ENCODE peak calls at places on chromosomes 6 and 20, in six cellular contexts. G is ELR, K is neural crest cell, W is M059J, P is NCI-H1105 treated with DMSO at 0.1 percent for 48 hours, D is HFF-Myc. S is an unnamed sample.

GRCh38 chr6:28349892-28350737 is at the start of gene ZKSCAN3:
- DNase-seq in G (peak; percentile 87), K (peak; percentile 67), W (peak; percentile 89), P (peak; percentile 89), D (peak; percentile 29), S (peak; percentile 84)

GRCh38 chr6:107563694-107564093 is 73.8 kb downstream of the SOBP start:
- DNase-seq in G (no peak), K (no peak), W (no peak), P (no peak), D (no peak), S (no peak)

GRCh38 chr20:44208770-44209169 is 1.8 kb downstream of the OSER1 start:
- DNase-seq in G (peak; percentile 66), K (no peak), W (peak; percentile 39), P (no peak), D (no peak), S (no peak)

GRCh38 chr20:57968111-57968510 is 258.3 kb upstream of the PMEPA1 start:
- DNase-seq in G (no peak), K (no peak), W (peak; percentile 73), P (no peak), D (no peak), S (no peak)

GRCh38 chr20:1877604-1878195 is 17.5 kb upstream of the SIRPA start:
- DNase-seq in G (no peak), K (no peak), W (no peak), P (no peak), D (no peak), S (no peak)

GRCh38 chr6:129131282-129131681 is 248.3 kb downstream of the LAMA2 start:
- DNase-seq in G (no peak), K (no peak), W (no peak), P (no peak), D (no peak), S (no peak)

GRCh38 chr6:108795814-108796213 is 52.4 kb upstream of the ARMC2 start:
- DNase-seq in G (no peak), K (no peak), W (no peak), P (no peak), D (no peak), S (no peak)

GRCh38 chr6:151847064-151847463 is 39.6 kb downstream of the ESR1 start:
- DNase-seq in G (peak; percentile 41), K (peak; percentile 10), W (peak; percentile 46), P (no peak), D (peak; percentile 32), S (no peak)

GRCh38 chr20:50645253-50646068 is 45.9 kb downstream of the RIPOR3 start:
- DNase-seq in G (peak; percentile 100), K (no peak), W (peak; percentile 100), P (no peak), D (peak; percentile 95), S (no peak)

GRCh38 chr6:31634969-31635575 is 14.6 kb downstream of the PRRC2A start:
- DNase-seq in G (no peak), K (no peak), W (no peak), P (no peak), D (no peak), S (no peak)

GRCh38 chr20:44601801-44602204 is 19.4 kb downstream of the PKIG start:
- DNase-seq in G (no peak), K (no peak), W (peak; percentile 61), P (no peak), D (no peak), S (no peak)

GRCh38 chr6:8743146-8743745 is 307.9 kb upstream of the SLC35B3 start:
- DNase-seq in G (peak; percentile 13), K (no peak), W (peak; percentile 51), P (no peak), D (no peak), S (no peak)

GRCh38 chr20:3659492-3660261 is 3.5 kb downstream of the GFRA4 start:
- DNase-seq in G (no peak), K (no peak), W (no peak), P (no peak), D (no peak), S (no peak)

GRCh38 chr20:16821211-16822089 is 73.3 kb downstream of the OTOR start:
- DNase-seq in G (peak; percentile 49), K (peak; percentile 14), W (peak; percentile 41), P (peak; percentile 42), D (peak; percentile 20), S (peak; percentile 72)

GRCh38 chr6:32947552-32948465 is 5.1 kb downstream of the HLA-DMA start:
- DNase-seq in G (peak; percentile 68), K (no peak), W (peak; percentile 81), P (peak; percentile 38), D (no peak), S (peak; percentile 30)

GRCh38 chr6:37714836-37715425 is 17.2 kb upstream of the MDGA1 start:
- DNase-seq in G (no peak), K (no peak), W (no peak), P (no peak), D (no peak), S (no peak)

GRCh38 chr6:104326173-104327001 is 533.3 kb downstream of the HACE1 start:
- DNase-seq in G (peak; percentile 68), K (no peak), W (peak; percentile 28), P (no peak), D (no peak), S (no peak)

GRCh38 chr6:17536586-17536985 is 63.5 kb upstream of the FAM8A1 start:
- DNase-seq in G (no peak), K (no peak), W (no peak), P (no peak), D (no peak), S (no peak)

GRCh38 chr6:44662461-44663121 is 275.1 kb downstream of the CDC5L start:
- DNase-seq in G (peak; percentile 26), K (no peak), W (peak; percentile 99), P (no peak), D (no peak), S (no peak)

GRCh38 chr20:44967207-44967807 is 995 bp downstream of the STK4 start:
- DNase-seq in G (peak; percentile 77), K (no peak), W (peak; percentile 55), P (no peak), D (no peak), S (no peak)

GRCh38 chr6:137136065-137136464 is 37.4 kb downstream of the IL22RA2 start:
- DNase-seq in G (peak; percentile 21), K (no peak), W (no peak), P (no peak), D (no peak), S (no peak)

GRCh38 chr20:1206749-1207148 is 3.5 kb downstream of the C20orf202 start:
- DNase-seq in G (no peak), K (no peak), W (no peak), P (no peak), D (no peak), S (no peak)

GRCh38 chr6:87944541-87944954 is 103.1 kb upstream of the SPACA1 start:
- DNase-seq in G (peak; percentile 39), K (no peak), W (peak; percentile 66), P (peak; percentile 46), D (no peak), S (peak; percentile 99)

GRCh38 chr6:144343736-144344428 is 58.7 kb downstream of the UTRN start:
- DNase-seq in G (no peak), K (no peak), W (no peak), P (no peak), D (no peak), S (no peak)

GRCh38 chr6:137804647-137805046 is 62.4 kb upstream of the TNFAIP3 start:
- DNase-seq in G (no peak), K (no peak), W (no peak), P (no peak), D (no peak), S (no peak)

GRCh38 chr6:113570651-113571050 is 286.5 kb upstream of the MARCKS start:
- DNase-seq in G (peak; percentile 14), K (no peak), W (no peak), P (no peak), D (no peak), S (peak; percentile 21)

GRCh38 chr6:55669133-55669532 is 90.1 kb upstream of the HMGCLL1 start:
- DNase-seq in G (no peak), K (no peak), W (no peak), P (no peak), D (no peak), S (no peak)

GRCh38 chr20:32438331-32438858 is 80.3 kb downstream of the ASXL1 start:
- DNase-seq in G (no peak), K (no peak), W (no peak), P (no peak), D (no peak), S (peak; percentile 60)

GRCh38 chr6:144284753-144285547 is at the start of gene UTRN:
- DNase-seq in G (peak; percentile 91), K (peak; percentile 73), W (peak; percentile 97), P (peak; percentile 80), D (no peak), S (no peak)

GRCh38 chr6:144012534-144012933 is 4.5 kb upstream of the PLAGL1 start:
- DNase-seq in G (peak; percentile 73), K (no peak), W (peak; percentile 59), P (no peak), D (no peak), S (no peak)

S was measured in NCI-H2171 treated with DMSO at 0.1 percent for 48 hours.